ENCODE peak calls at places on chromosomes 12 and 14, in six cellular contexts. One of them, this sample, is unnamed.
A peak's percentile ranks its signal among the peaks of the same experiment; 100 is the strongest.

GRCh38 chr12:68886636-68887572 is 46.1 kb downstream of the CPM start:
- DNase-seq in endothelial cell: no peak
- DNase-seq in pons: no peak
- DNase-seq in endothelial cell of umbilical vein: no peak
- DNase-seq in heart right ventricle: no peak
- DNase-seq in heart left ventricle: no peak
- DNase-seq in this sample: no peak

GRCh38 chr14:23529016-23529740 is 22.4 kb downstream of the ZFHX2 start:
- DNase-seq in endothelial cell: no peak
- DNase-seq in pons: no peak
- DNase-seq in endothelial cell of umbilical vein: no peak
- DNase-seq in heart right ventricle: no peak
- DNase-seq in heart left ventricle: no peak
- DNase-seq in this sample: no peak

GRCh38 chr14:32761381-32761968 is 177.2 kb upstream of the NPAS3 start:
- DNase-seq in endothelial cell: no peak
- DNase-seq in pons: no peak
- DNase-seq in endothelial cell of umbilical vein: no peak
- DNase-seq in heart right ventricle: no peak
- DNase-seq in heart left ventricle: no peak
- DNase-seq in this sample: peak; percentile 47

GRCh38 chr14:22926316-22926715 is 2.9 kb downstream of the PRMT5 start:
- DNase-seq in endothelial cell: no peak
- DNase-seq in pons: no peak
- DNase-seq in endothelial cell of umbilical vein: no peak
- DNase-seq in heart right ventricle: no peak
- DNase-seq in heart left ventricle: no peak
- DNase-seq in this sample: no peak

GRCh38 chr12:44589697-44590096 is 286.4 kb downstream of the NELL2 start:
- DNase-seq in endothelial cell: no peak
- DNase-seq in pons: no peak
- DNase-seq in endothelial cell of umbilical vein: no peak
- DNase-seq in heart right ventricle: no peak
- DNase-seq in heart left ventricle: no peak
- DNase-seq in this sample: peak; percentile 58

GRCh38 chr14:77314043-77314442 is 6.6 kb downstream of the POMT2 start:
- DNase-seq in endothelial cell: no peak
- DNase-seq in pons: peak; percentile 75
- DNase-seq in endothelial cell of umbilical vein: no peak
- DNase-seq in heart right ventricle: no peak
- DNase-seq in heart left ventricle: no peak
- DNase-seq in this sample: no peak

GRCh38 chr14:70156602-70157001 is 32.1 kb downstream of the SLC8A3 start:
- DNase-seq in endothelial cell: no peak
- DNase-seq in pons: no peak
- DNase-seq in endothelial cell of umbilical vein: no peak
- DNase-seq in heart right ventricle: no peak
- DNase-seq in heart left ventricle: no peak
- DNase-seq in this sample: no peak

GRCh38 chr14:34920339-34920738 is 45.2 kb upstream of the BAZ1A start:
- DNase-seq in endothelial cell: no peak
- DNase-seq in pons: no peak
- DNase-seq in endothelial cell of umbilical vein: no peak
- DNase-seq in heart right ventricle: no peak
- DNase-seq in heart left ventricle: no peak
- DNase-seq in this sample: no peak

GRCh38 chr12:113880337-113880736 is 85.8 kb downstream of the RBM19 start:
- DNase-seq in endothelial cell: no peak
- DNase-seq in pons: no peak
- DNase-seq in endothelial cell of umbilical vein: no peak
- DNase-seq in heart right ventricle: no peak
- DNase-seq in heart left ventricle: no peak
- DNase-seq in this sample: no peak